ENCODE peak calls at places on chromosome 2, in nine cellular contexts. E is GM12865; P is activated T-helper 9 cell treated with anti-CD3 and anti-CD28 coated beads, Interleukin-2, amount 50 U/mL, for 16 hours; H is activated CD4-positive, CD25-positive, alpha-beta regulatory T cell treated with anti-CD3 and anti-CD28 coated beads, Interleukin-2, amount 50 U/mL, for 16 hours; M is mesothelial cell of epicardium; G is hippocampal formation; F is lower leg skin; N is stomach; I is HT1080. X is an unnamed sample.

GRCh38 chr2:182393361-182393760 is 33.5 kb downstream of the PDE1A start:
- DNase-seq in E (no peak), P (no peak), H (no peak), M (no peak), G (no peak), F (no peak), N (no peak), I (no peak), X (no peak)

GRCh38 chr2:232871835-232872736 is 2.0 kb downstream of the SNORC start:
- DNase-seq in E (no peak), P (no peak), H (no peak), M (no peak), G (peak), F (peak), N (no peak), I (no peak), X (peak)

GRCh38 chr2:17541514-17541950 is 1.0 kb downstream of the VSNL1 start:
- DNase-seq in E (no peak), P (no peak), H (no peak), M (no peak), G (no peak), F (no peak), N (no peak), I (no peak), X (no peak)

GRCh38 chr2:165886487-165887146 is 67.0 kb downstream of the TTC21B start:
- DNase-seq in E (no peak), P (no peak), H (no peak), M (no peak), G (no peak), F (no peak), N (no peak), I (no peak), X (no peak)

GRCh38 chr2:190545756-190546385 is 11.3 kb upstream of the NEMP2 start:
- DNase-seq in E (no peak), P (no peak), H (no peak), M (no peak), G (no peak), F (no peak), N (no peak), I (no peak), X (no peak)

GRCh38 chr2:233129351-233129978 is 69.3 kb downstream of the INPP5D start:
- DNase-seq in E (no peak), P (no peak), H (no peak), M (no peak), G (no peak), F (no peak), N (no peak), I (no peak), X (no peak)

GRCh38 chr2:145258903-145259579 is 739.1 kb upstream of the ZEB2 start:
- DNase-seq in E (no peak), P (no peak), H (no peak), M (no peak), G (no peak), F (no peak), N (no peak), I (peak), X (no peak)

GRCh38 chr2:223047260-223047761 is 4.7 kb upstream of the KCNE4 start:
- DNase-seq in E (no peak), P (no peak), H (no peak), M (no peak), G (no peak), F (no peak), N (no peak), I (peak), X (no peak)

GRCh38 chr2:41735006-41735405 is 312.8 kb upstream of the PKDCC start:
- DNase-seq in E (no peak), P (no peak), H (no peak), M (no peak), G (no peak), F (no peak), N (no peak), I (no peak), X (no peak)

GRCh38 chr2:55370208-55370607 is 49.4 kb downstream of the CCDC88A start:
- DNase-seq in E (no peak), P (no peak), H (no peak), M (no peak), G (no peak), F (no peak), N (no peak), I (no peak), X (no peak)

GRCh38 chr2:121791801-121792221 is 36.4 kb downstream of the TSN start:
- DNase-seq in E (no peak), P (no peak), H (no peak), M (no peak), G (no peak), F (no peak), N (no peak), I (no peak), X (no peak)

GRCh38 chr2:122206101-122206500 is 450.6 kb downstream of the TSN start:
- DNase-seq in E (no peak), P (no peak), H (no peak), M (no peak), G (no peak), F (no peak), N (no peak), I (no peak), X (no peak)

GRCh38 chr2:2635025-2635528 is 304.0 kb upstream of the MYT1L start:
- DNase-seq in E (no peak), P (no peak), H (no peak), M (no peak), G (no peak), F (no peak), N (no peak), I (no peak), X (no peak)

GRCh38 chr2:40285391-40285790 is 166.5 kb downstream of the SLC8A1 start:
- DNase-seq in E (no peak), P (no peak), H (no peak), M (no peak), G (no peak), F (no peak), N (no peak), I (no peak), X (no peak)

GRCh38 chr2:144027593-144027992 is 492.3 kb downstream of the ZEB2 start:
- DNase-seq in E (no peak), P (no peak), H (no peak), M (no peak), G (no peak), F (no peak), N (no peak), I (no peak), X (no peak)

GRCh38 chr2:38274286-38275276 is 102.5 kb downstream of the ATL2 start:
- DNase-seq in E (peak), P (no peak), H (no peak), M (no peak), G (peak), F (no peak), N (no peak), I (peak), X (peak)

GRCh38 chr2:173062806-173063205 is 12.8 kb upstream of the MAP3K20 start:
- DNase-seq in E (no peak), P (no peak), H (no peak), M (no peak), G (no peak), F (no peak), N (no peak), I (no peak), X (no peak)

GRCh38 chr2:162840598-162841246 is 2.2 kb upstream of the KCNH7 start:
- DNase-seq in E (peak), P (no peak), H (no peak), M (peak), G (no peak), F (no peak), N (peak), I (peak), X (peak)

GRCh38 chr2:71067567-71068217 is 756 bp upstream of the NAGK start:
- DNase-seq in E (peak), P (no peak), H (no peak), M (no peak), G (no peak), F (peak), N (no peak), I (no peak), X (no peak)

GRCh38 chr2:118979177-118979861 is 37.3 kb downstream of the MARCO start:
- DNase-seq in E (no peak), P (no peak), H (no peak), M (no peak), G (no peak), F (peak), N (no peak), I (no peak), X (no peak)

GRCh38 chr2:42556351-42556890 is 12.0 kb upstream of the MTA3 start:
- DNase-seq in E (no peak), P (no peak), H (no peak), M (no peak), G (no peak), F (no peak), N (no peak), I (no peak), X (no peak)

GRCh38 chr2:1477196-1478040 is 64.2 kb downstream of the TPO start:
- DNase-seq in E (no peak), P (no peak), H (no peak), M (no peak), G (no peak), F (peak), N (no peak), I (no peak), X (no peak)

X was measured in globus pallidus.